ENCODE peak calls at places on chromosome 20, in nine cellular contexts. S is brain microvascular endothelial cell; B is uterus; Q is mesendoderm; Z is A549; O is fibroblast of lung; K is IMR-90; N is CD4-positive, CD25-positive, alpha-beta regulatory T cell; Y is cardiac muscle cell. P is an unnamed sample.

GRCh38 chr20:51687071-51687470 is 81.1 kb downstream of the ATP9A start:
- DNase-seq in B (no peak), O (peak; percentile 77), Y (no peak), Q (peak; percentile 32), Z (peak; percentile 89), S (peak; percentile 55), K (peak; percentile 50), N (no peak), P (no peak)

GRCh38 chr20:50198716-50199115 is 8.1 kb downstream of the CEBPB start:
- DNase-seq in Q (no peak), O (no peak), N (no peak), Z (no peak), S (no peak), K (no peak), Y (no peak), B (no peak), P (no peak)

GRCh38 chr20:46359233-46359751 is 47.1 kb downstream of the ELMO2 start:
- DNase-seq in S (no peak), Z (no peak), O (no peak), Q (no peak), B (no peak), Y (peak; percentile 21), K (no peak), N (no peak), P (peak; percentile 47)

GRCh38 chr20:46520976-46521579 is 7.7 kb upstream of the ZNF334 start:
- DNase-seq in N (peak; percentile 55), O (peak; percentile 41), B (no peak), S (peak; percentile 56), Q (peak; percentile 91), Z (peak; percentile 33), Y (peak; percentile 68), K (peak; percentile 64), P (no peak)

GRCh38 chr20:40262219-40262618 is 426.8 kb downstream of the MAFB start:
- DNase-seq in K (no peak), Y (no peak), Q (no peak), N (no peak), S (no peak), B (no peak), Z (no peak), O (no peak), P (no peak)

GRCh38 chr20:50192364-50193168 is 1.9 kb downstream of the CEBPB start:
- DNase-seq in Y (peak; percentile 81), S (peak; percentile 88), O (peak; percentile 90), B (peak; percentile 92), Q (peak; percentile 92), K (peak; percentile 89), N (peak; percentile 86), Z (peak; percentile 87), P (peak; percentile 90)

GRCh38 chr20:62201173-62202082 is 18.6 kb downstream of the MTG2 start:
- DNase-seq in K (no peak), N (no peak), Z (no peak), S (no peak), B (no peak), O (no peak), Y (no peak), Q (no peak), P (no peak)

GRCh38 chr20:53660078-53660909 is 66.7 kb upstream of the ZNF217 start:
- DNase-seq in Y (no peak), Q (no peak), O (no peak), B (peak; percentile 48), S (no peak), K (peak; percentile 17), N (peak; percentile 64), Z (peak; percentile 36), P (no peak)

GRCh38 chr20:8057871-8058270 is 38.3 kb upstream of the TMX4 start:
- DNase-seq in N (no peak), Q (no peak), Y (no peak), Z (no peak), K (no peak), B (no peak), S (no peak), O (no peak), P (no peak)

GRCh38 chr20:57117296-57117695 is 149.1 kb downstream of the BMP7 start:
- DNase-seq in Y (no peak), N (no peak), S (no peak), O (no peak), Q (no peak), B (no peak), K (no peak), Z (no peak), P (no peak)

GRCh38 chr20:33370296-33370695 is 31.0 kb downstream of the CDK5RAP1 start:
- DNase-seq in O (peak; percentile 29), K (no peak), N (peak; percentile 49), S (no peak), Y (no peak), Q (no peak), Z (no peak), B (no peak), P (no peak)

GRCh38 chr20:50708845-50709555 is 17.7 kb upstream of the RIPOR3 start:
- DNase-seq in Y (no peak), K (no peak), N (no peak), S (no peak), B (no peak), Q (no peak), O (no peak), Z (no peak), P (no peak)

GRCh38 chr20:16020971-16021370 is 552.3 kb downstream of the KIF16B start:
- DNase-seq in O (peak; percentile 56), N (no peak), K (peak; percentile 1), Z (peak; percentile 48), Q (no peak), S (peak; percentile 62), B (no peak), Y (no peak), P (no peak)

GRCh38 chr20:50085481-50086365 is 27.2 kb downstream of the UBE2V1 start:
- DNase-seq in N (peak; percentile 63), K (peak; percentile 73), O (peak; percentile 58), Y (peak; percentile 81), B (peak; percentile 49), S (peak; percentile 49), Q (peak; percentile 84), Z (peak; percentile 81), P (no peak)

GRCh38 chr20:38050691-38051090 is 17.1 kb downstream of the RPRD1B start:
- DNase-seq in K (peak; percentile 61), B (no peak), S (no peak), Z (no peak), Y (no peak), N (no peak), Q (no peak), O (peak; percentile 61), P (no peak)

GRCh38 chr20:19861147-19861759 is 103.2 kb downstream of the RIN2 start:
- DNase-seq in Z (no peak), O (no peak), S (no peak), B (no peak), N (no peak), K (no peak), Q (no peak), Y (no peak), P (no peak)

GRCh38 chr20:43467589-43467988 is 9.9 kb downstream of the SRSF6 start:
- DNase-seq in Y (no peak), O (no peak), Q (no peak), B (no peak), Z (no peak), K (no peak), N (no peak), S (no peak), P (no peak)

GRCh38 chr20:16245879-16246278 is 327.4 kb downstream of the KIF16B start:
- DNase-seq in Y (no peak), B (no peak), S (no peak), O (no peak), N (no peak), Z (no peak), K (no peak), Q (no peak), P (no peak)

GRCh38 chr20:3973705-3974104 is 41.7 kb downstream of the RNF24 start:
- DNase-seq in Q (no peak), Z (no peak), Y (no peak), K (no peak), N (no peak), S (no peak), O (no peak), B (no peak), P (no peak)

GRCh38 chr20:19973920-19974620 is 43.1 kb upstream of the NAA20 start:
- DNase-seq in Q (no peak), B (peak; percentile 79), O (peak; percentile 75), Y (no peak), N (no peak), Z (no peak), K (peak; percentile 81), S (no peak), P (peak; percentile 75)

GRCh38 chr20:4985658-4986057 is 15.7 kb downstream of the SLC23A2 start:
- DNase-seq in O (no peak), N (no peak), Q (no peak), Z (no peak), Y (no peak), K (peak; percentile 33), B (no peak), S (no peak), P (no peak)

GRCh38 chr20:36441416-36441815 is 99.9 kb upstream of the MYL9 start:
- DNase-seq in K (no peak), N (no peak), S (no peak), B (no peak), Z (no peak), Q (no peak), O (no peak), Y (no peak), P (no peak)

GRCh38 chr20:36572701-36573102 is 695 bp upstream of the TGIF2 start:
- DNase-seq in N (peak; percentile 81), O (peak; percentile 46), K (peak; percentile 51), S (peak; percentile 28), B (no peak), Q (peak; percentile 80), Y (peak; percentile 36), Z (no peak), P (no peak)

GRCh38 chr20:63923626-63924025 is 28.7 kb downstream of the DNAJC5 start:
- DNase-seq in K (no peak), Q (no peak), Z (no peak), N (no peak), S (no peak), O (no peak), B (no peak), Y (no peak), P (no peak)
- H3K27ac ChIP-seq in K (no peak overlapping the region), Q (no peak overlapping the region), Z (no peak overlapping the region), N (no peak overlapping the region), S (no peak overlapping the region), O (no peak overlapping the region), B (no peak overlapping the region), Y (no peak overlapping the region), P (no peak overlapping the region)

GRCh38 chr20:58690851-58691250 is 1.7 kb upstream of the NPEPL1 start:
- DNase-seq in K (peak; percentile 22), Z (no peak), Q (no peak), B (peak; percentile 48), Y (no peak), S (peak; percentile 19), N (no peak), O (peak; percentile 23), P (peak; percentile 22)
- H3K4me3 ChIP-seq in K (no peak overlapping the region), Z (no peak overlapping the region), Q (no peak overlapping the region), B (no peak overlapping the region), Y (no peak overlapping the region), S (no peak overlapping the region), N (no peak overlapping the region), O (no peak overlapping the region), P (no peak overlapping the region)

GRCh38 chr20:1332749-1333300 is 3.9 kb upstream of the SDCBP2 start:
- DNase-seq in Y (no peak), O (no peak), S (no peak), K (no peak), N (no peak), Z (no peak), B (no peak), Q (no peak), P (no peak)
- H3K27ac ChIP-seq in Y (no peak overlapping the region), O (no peak overlapping the region), S (no peak overlapping the region), K (no peak overlapping the region), N (no peak overlapping the region), Z (no peak overlapping the region), B (no peak overlapping the region), Q (no peak overlapping the region), P (peak overlapping the region; percentile 96)

GRCh38 chr20:31949877-31950646 is 1.8 kb downstream of the PDRG1 start:
- DNase-seq in O (no peak), Q (no peak), Z (no peak), Y (no peak), S (no peak), B (no peak), K (no peak), N (no peak), P (no peak)
- H3K4me3 ChIP-seq in O (peak overlapping the region; percentile 1), Q (no peak overlapping the region), Z (peak overlapping the region; percentile 100), Y (no peak overlapping the region), S (no peak overlapping the region), B (no peak overlapping the region), K (no peak overlapping the region), N (peak overlapping the region; percentile 88), P (peak overlapping the region; percentile 90)